ENCODE peak calls at places on chromosomes 4 and X, in five cellular contexts. V is CD8-positive, alpha-beta memory T cell; A is kidney tubule cell; Z is glomerular endothelial cell; Q is right lobe of liver. B is an unnamed sample.

GRCh38 chr4:86608757-86609375 is 14.8 kb downstream of the PTPN13 start:
- DNase-seq in Z (no peak), Q (no peak), A (no peak), V (no peak), B (no peak)

GRCh38 chr4:145130788-145131398 is 32.8 kb downstream of the ABCE1 start:
- DNase-seq in V (no peak), Z (no peak), Q (no peak), A (peak; percentile 28), B (no peak)

GRCh38 chr4:105807496-105807895 is 87.8 kb upstream of the NPNT start:
- DNase-seq in Z (no peak), A (no peak), Q (no peak), V (no peak), B (no peak)

GRCh38 chr4:73740353-73740778 is at the start of gene CXCL8:
- DNase-seq in Z (peak; percentile 97), A (peak; percentile 93), V (no peak), Q (peak; percentile 78), B (peak; percentile 70)

GRCh38 chr4:77127837-77128621 is 29.0 kb upstream of the CCNG2 start:
- DNase-seq in Z (no peak), V (no peak), Q (no peak), A (no peak), B (no peak)

GRCh38 chrX:101485212-101486064 is at the start of gene ARMCX4:
- DNase-seq in V (peak; percentile 46), A (peak; percentile 29), Q (peak; percentile 58), Z (no peak), B (peak; percentile 18)

GRCh38 chr4:173242466-173243250 is 74.0 kb downstream of the GALNT7 start:
- DNase-seq in V (no peak), Q (no peak), A (peak; percentile 74), Z (no peak), B (no peak)

GRCh38 chr4:94978904-94979303 is 221.1 kb downstream of the BMPR1B start:
- DNase-seq in V (no peak), Z (no peak), Q (no peak), A (no peak), B (no peak)

GRCh38 chr4:151644625-151645024 is 116.2 kb downstream of the GATB start:
- DNase-seq in Z (no peak), V (no peak), Q (no peak), A (peak; percentile 14), B (peak; percentile 10)

GRCh38 chr4:133151681-133152329 is 2.7 kb downstream of the PCDH10 start:
- DNase-seq in V (no peak), Q (no peak), A (no peak), Z (no peak), B (no peak)

GRCh38 chr4:138680251-138680650 is 335.3 kb upstream of the NOCT start:
- DNase-seq in V (no peak), Q (no peak), Z (no peak), A (peak; percentile 66), B (no peak)

GRCh38 chr4:137960371-137961050 is 281.6 kb downstream of the SLC7A11 start:
- DNase-seq in Q (no peak), A (peak; percentile 34), Z (no peak), V (no peak), B (no peak)

GRCh38 chr4:139950568-139950967 is 203.4 kb downstream of the MAML3 start:
- DNase-seq in Q (no peak), A (no peak), Z (no peak), V (no peak), B (no peak)

GRCh38 chr4:81811562-81812293 is 340.0 kb upstream of the RASGEF1B start:
- DNase-seq in V (no peak), A (no peak), Q (no peak), Z (no peak), B (no peak)

GRCh38 chr4:104591505-104591904 is 96.8 kb upstream of the CXXC4 start:
- DNase-seq in A (no peak), Q (no peak), Z (no peak), V (no peak), B (peak; percentile 38)

GRCh38 chr4:123064390-123064789 is 142.0 kb upstream of the NUDT6 start:
- DNase-seq in Q (no peak), Z (no peak), A (peak; percentile 91), V (no peak), B (no peak)

GRCh38 chr4:84562156-84562555 is 20.8 kb upstream of the CDS1 start:
- DNase-seq in A (no peak), V (no peak), Q (no peak), Z (no peak), B (no peak)

GRCh38 chr4:177369372-177369771 is 59.7 kb downstream of the NEIL3 start:
- DNase-seq in Z (no peak), V (no peak), A (no peak), Q (no peak), B (no peak)

GRCh38 chr4:169345207-169345788 is 74.5 kb upstream of the SH3RF1 start:
- DNase-seq in Z (no peak), V (no peak), A (peak; percentile 90), Q (no peak), B (no peak)

GRCh38 chrX:48648299-48648698 is 35.3 kb upstream of the WAS start:
- DNase-seq in V (peak; percentile 49), Q (no peak), Z (no peak), A (peak; percentile 44), B (no peak)

GRCh38 chr4:42750091-42750490 is 93.2 kb upstream of the ATP8A1 start:
- DNase-seq in V (peak; percentile 52), Q (no peak), A (no peak), Z (no peak), B (no peak)

GRCh38 chrX:121000589-121000988 is 15.0 kb upstream of the CT47A1 start:
- DNase-seq in A (peak; percentile 22), Z (no peak), V (no peak), Q (no peak), B (no peak)

GRCh38 chr4:182874158-182874855 is 42.9 kb downstream of the DCTD start:
- DNase-seq in Q (no peak), A (no peak), Z (no peak), V (no peak), B (no peak)

GRCh38 chr4:23276076-23276475 is 583.3 kb downstream of the GBA3 start:
- DNase-seq in V (no peak), Q (no peak), A (no peak), Z (no peak), B (no peak)

GRCh38 chr4:148649669-148650331 is 207.6 kb upstream of the NR3C2 start:
- DNase-seq in Q (no peak), V (no peak), Z (no peak), A (peak; percentile 22), B (no peak)

GRCh38 chrX:46184749-46185148 is 360.5 kb downstream of the ZNF674 start:
- DNase-seq in Z (no peak), A (no peak), Q (no peak), V (no peak), B (no peak)

GRCh38 chr4:4443821-4444220 is 56.9 kb downstream of the NSG1 start:
- DNase-seq in A (peak; percentile 58), V (no peak), Q (no peak), Z (no peak), B (no peak)

GRCh38 chr4:26807330-26807729 is 53.3 kb upstream of the STIM2 start:
- DNase-seq in Q (no peak), Z (no peak), V (no peak), A (no peak), B (no peak)

GRCh38 chrX:154775611-154776349 is 13.1 kb downstream of the DKC1 start:
- DNase-seq in Q (no peak), V (no peak), Z (no peak), A (peak; percentile 74), B (no peak)

GRCh38 chr4:186227744-186228513 is 622 bp downstream of the KLKB1 start:
- DNase-seq in Q (no peak), A (peak; percentile 60), Z (no peak), V (no peak), B (no peak)